ENCODE peak calls at places on chromosomes 16 and 17, in five cellular contexts. One of them, this sample, is unnamed.

GRCh38 chr16:889586-889985 is 81.2 kb downstream of the LMF1 start:
- DNase-seq in GM12891: no peak
- DNase-seq in adrenal gland: no peak
- DNase-seq in sigmoid colon: no peak
- DNase-seq in erythroblast: no peak
- DNase-seq in this sample: no peak

GRCh38 chr17:82563318-82563717 is 43.8 kb downstream of the FOXK2 start:
- DNase-seq in erythroblast: no peak
- DNase-seq in sigmoid colon: no peak
- DNase-seq in adrenal gland: no peak
- DNase-seq in GM12891: no peak
- DNase-seq in this sample: no peak

GRCh38 chr16:89363621-89364393 is 126.6 kb downstream of the ANKRD11 start:
- DNase-seq in GM12891: no peak
- DNase-seq in erythroblast: peak
- DNase-seq in sigmoid colon: no peak
- DNase-seq in adrenal gland: peak
- DNase-seq in this sample: peak

GRCh38 chr17:50681260-50682200 is 26.2 kb downstream of the ANKRD40 start:
- DNase-seq in erythroblast: peak
- DNase-seq in GM12891: no peak
- DNase-seq in adrenal gland: peak
- DNase-seq in sigmoid colon: peak
- DNase-seq in this sample: no peak

GRCh38 chr16:3857189-3858013 is 23.1 kb downstream of the CREBBP start:
- DNase-seq in GM12891: no peak
- DNase-seq in adrenal gland: peak
- DNase-seq in erythroblast: no peak
- DNase-seq in sigmoid colon: peak
- DNase-seq in this sample: peak

GRCh38 chr17:61593404-61593803 is 2.4 kb upstream of the NACA2 start:
- DNase-seq in adrenal gland: no peak
- DNase-seq in GM12891: no peak
- DNase-seq in erythroblast: no peak
- DNase-seq in sigmoid colon: no peak
- DNase-seq in this sample: no peak

GRCh38 chr16:11916524-11917285 is 949 bp upstream of the GSPT1 start:
- DNase-seq in erythroblast: peak
- DNase-seq in sigmoid colon: no peak
- DNase-seq in adrenal gland: peak
- DNase-seq in GM12891: no peak
- DNase-seq in this sample: no peak

GRCh38 chr16:10787304-10787703 is 31.3 kb downstream of the TVP23A start:
- DNase-seq in adrenal gland: no peak
- DNase-seq in erythroblast: no peak
- DNase-seq in GM12891: no peak
- DNase-seq in sigmoid colon: no peak
- DNase-seq in this sample: no peak

GRCh38 chr16:67666032-67666537 is 465 bp downstream of the ENKD1 start:
- DNase-seq in adrenal gland: peak
- DNase-seq in erythroblast: peak
- DNase-seq in GM12891: no peak
- DNase-seq in sigmoid colon: peak
- DNase-seq in this sample: no peak

GRCh38 chr16:88423448-88423850 is 29.6 kb upstream of the ZFPM1 start:
- DNase-seq in erythroblast: no peak
- DNase-seq in adrenal gland: no peak
- DNase-seq in sigmoid colon: no peak
- DNase-seq in GM12891: no peak
- DNase-seq in this sample: no peak

GRCh38 chr16:561957-562938 is 2.1 kb downstream of the PRR35 start:
- DNase-seq in GM12891: no peak
- DNase-seq in erythroblast: no peak
- DNase-seq in sigmoid colon: no peak
- DNase-seq in adrenal gland: no peak
- DNase-seq in this sample: no peak

GRCh38 chr16:595094-595528 is 5.2 kb downstream of the RAB40C start:
- DNase-seq in GM12891: no peak
- DNase-seq in adrenal gland: no peak
- DNase-seq in erythroblast: no peak
- DNase-seq in sigmoid colon: peak
- DNase-seq in this sample: no peak

DNA sequence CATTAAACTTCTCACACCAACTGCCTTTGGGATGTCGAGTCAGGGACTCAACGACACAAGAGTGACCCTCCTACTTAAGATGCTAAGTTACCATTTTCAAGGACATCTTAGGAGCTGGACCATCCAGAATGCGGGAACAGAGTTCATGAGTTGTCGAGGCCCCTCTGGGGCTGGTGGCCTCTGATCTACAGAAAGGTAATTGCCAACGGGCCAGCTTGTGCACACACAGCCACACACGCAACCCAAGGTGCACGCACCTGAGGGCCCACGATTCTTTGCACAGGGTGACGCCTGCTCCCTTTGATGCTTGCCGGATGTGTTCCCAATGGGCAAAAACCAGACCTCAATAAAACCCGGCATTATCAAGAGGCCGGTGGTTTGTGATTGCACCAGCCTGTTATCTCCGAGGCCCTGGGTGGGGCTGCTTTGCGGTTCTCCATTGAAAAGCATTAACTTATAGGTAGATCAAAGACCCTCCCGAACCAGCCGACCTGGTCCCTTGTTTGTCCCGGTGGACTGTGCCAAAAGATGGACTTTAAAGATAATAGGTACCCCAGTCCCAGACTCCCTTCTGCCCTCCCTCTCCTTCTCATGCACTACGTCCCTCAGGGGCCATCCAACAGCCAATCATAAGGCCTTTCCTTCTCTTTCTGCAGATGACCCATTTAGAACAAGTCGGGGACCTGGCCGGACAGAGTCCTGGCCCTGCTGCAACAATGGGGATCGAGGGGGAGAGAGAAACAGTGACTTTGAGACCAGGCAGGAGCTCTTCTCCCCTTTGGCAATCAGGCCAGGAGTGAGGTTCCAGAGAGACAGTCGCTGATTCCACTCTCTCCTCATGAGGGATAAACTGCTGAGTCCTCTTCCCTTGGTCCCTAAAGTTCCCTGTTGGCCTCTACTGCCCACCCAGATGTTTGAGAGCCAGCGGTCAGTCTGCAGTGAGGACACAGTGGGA is 292.5 kb downstream of the SOX9 start:
- DNase-seq in sigmoid colon: no peak
- DNase-seq in adrenal gland: no peak
- DNase-seq in GM12891: no peak
- DNase-seq in erythroblast: no peak
- DNase-seq in this sample: no peak
- TF ChIP-seq POLR2A in sigmoid colon: no peak
- TF ChIP-seq POLR2A in adrenal gland: no peak
- TF ChIP-seq POLR2A in GM12891: no peak
- TF ChIP-seq POLR2A in erythroblast: no peak
- TF ChIP-seq POLR2A in this sample: no peak

GRCh38 chr17:43674394-43674793 is 12.7 kb upstream of the MEOX1 start:
- DNase-seq in adrenal gland: no peak
- DNase-seq in sigmoid colon: no peak
- DNase-seq in erythroblast: no peak
- DNase-seq in GM12891: no peak
- DNase-seq in this sample: no peak

GRCh38 chr17:43671075-43671692 is 9.5 kb upstream of the MEOX1 start:
- DNase-seq in adrenal gland: no peak
- DNase-seq in sigmoid colon: no peak
- DNase-seq in erythroblast: no peak
- DNase-seq in GM12891: no peak
- DNase-seq in this sample: no peak

GRCh38 chr17:43676471-43676870 is 14.7 kb upstream of the MEOX1 start:
- DNase-seq in sigmoid colon: no peak
- DNase-seq in adrenal gland: no peak
- DNase-seq in GM12891: no peak
- DNase-seq in erythroblast: no peak
- DNase-seq in this sample: no peak

GRCh38 chr17:43671755-43672502 is 10.2 kb upstream of the MEOX1 start:
- DNase-seq in sigmoid colon: no peak
- DNase-seq in GM12891: no peak
- DNase-seq in adrenal gland: no peak
- DNase-seq in erythroblast: no peak
- DNase-seq in this sample: no peak

DNA sequence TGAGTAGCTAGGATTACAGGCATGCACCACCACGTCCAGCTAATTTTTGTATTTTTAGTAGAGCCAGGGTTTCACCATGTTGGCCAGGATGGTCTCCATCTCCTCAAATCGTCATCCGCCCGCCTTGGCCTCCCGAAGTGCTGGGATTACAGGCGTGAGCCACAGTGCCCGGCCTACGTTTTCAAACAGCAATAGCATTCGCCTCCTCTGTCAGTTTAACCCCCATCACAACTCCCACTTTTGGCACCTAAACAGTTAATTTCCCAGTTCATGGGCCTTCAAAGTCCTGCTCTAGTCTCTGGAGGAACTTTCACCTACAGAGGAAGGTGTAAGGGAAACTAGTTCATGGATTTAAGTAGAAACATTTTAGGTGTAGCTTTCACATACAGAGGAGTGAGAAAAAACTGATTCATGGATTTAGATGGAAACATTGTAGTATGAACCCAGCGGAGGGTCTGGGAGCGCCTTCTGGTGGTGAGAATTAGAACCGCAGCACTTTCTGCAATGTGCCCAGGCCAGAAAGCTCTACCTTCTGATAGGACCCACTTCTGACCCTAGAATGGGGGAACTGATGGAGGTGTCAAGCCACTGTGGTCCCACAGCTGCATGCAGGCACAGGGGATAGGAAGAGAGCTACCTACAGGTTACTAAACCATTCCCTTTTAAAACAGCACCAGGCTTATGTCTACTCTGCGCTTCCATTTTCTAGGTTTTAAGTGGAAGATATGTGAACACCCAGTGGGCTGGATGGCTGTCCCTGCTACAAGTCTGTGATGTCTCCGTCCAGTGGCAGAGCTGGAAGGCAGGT is 12.0 kb upstream of the MEOX1 start:
- DNase-seq in erythroblast: peak
- DNase-seq in sigmoid colon: peak
- DNase-seq in adrenal gland: peak
- DNase-seq in GM12891: no peak
- DNase-seq in this sample: peak
- TF ChIP-seq POLR2A in erythroblast: no peak
- TF ChIP-seq POLR2A in sigmoid colon: no peak
- TF ChIP-seq POLR2A in adrenal gland: no peak
- TF ChIP-seq POLR2A in GM12891: no peak
- TF ChIP-seq POLR2A in this sample: no peak

GRCh38 chr16:27203429-27204231 is at the start of gene KDM8:
- DNase-seq in adrenal gland: peak
- DNase-seq in sigmoid colon: peak
- DNase-seq in erythroblast: peak
- DNase-seq in GM12891: peak
- DNase-seq in this sample: peak

GRCh38 chr16:27204232-27204915 is 1.0 kb downstream of the KDM8 start:
- DNase-seq in erythroblast: no peak
- DNase-seq in adrenal gland: no peak
- DNase-seq in GM12891: no peak
- DNase-seq in sigmoid colon: no peak
- DNase-seq in this sample: no peak

GRCh38 chr16:27202923-27203428 is 350 bp upstream of the KDM8 start:
- DNase-seq in erythroblast: peak
- DNase-seq in sigmoid colon: no peak
- DNase-seq in adrenal gland: no peak
- DNase-seq in GM12891: no peak
- DNase-seq in this sample: no peak

GRCh38 chr16:27208081-27208692 is 4.9 kb downstream of the KDM8 start:
- DNase-seq in sigmoid colon: no peak
- DNase-seq in adrenal gland: no peak
- DNase-seq in GM12891: no peak
- DNase-seq in erythroblast: no peak
- DNase-seq in this sample: no peak

DNA sequence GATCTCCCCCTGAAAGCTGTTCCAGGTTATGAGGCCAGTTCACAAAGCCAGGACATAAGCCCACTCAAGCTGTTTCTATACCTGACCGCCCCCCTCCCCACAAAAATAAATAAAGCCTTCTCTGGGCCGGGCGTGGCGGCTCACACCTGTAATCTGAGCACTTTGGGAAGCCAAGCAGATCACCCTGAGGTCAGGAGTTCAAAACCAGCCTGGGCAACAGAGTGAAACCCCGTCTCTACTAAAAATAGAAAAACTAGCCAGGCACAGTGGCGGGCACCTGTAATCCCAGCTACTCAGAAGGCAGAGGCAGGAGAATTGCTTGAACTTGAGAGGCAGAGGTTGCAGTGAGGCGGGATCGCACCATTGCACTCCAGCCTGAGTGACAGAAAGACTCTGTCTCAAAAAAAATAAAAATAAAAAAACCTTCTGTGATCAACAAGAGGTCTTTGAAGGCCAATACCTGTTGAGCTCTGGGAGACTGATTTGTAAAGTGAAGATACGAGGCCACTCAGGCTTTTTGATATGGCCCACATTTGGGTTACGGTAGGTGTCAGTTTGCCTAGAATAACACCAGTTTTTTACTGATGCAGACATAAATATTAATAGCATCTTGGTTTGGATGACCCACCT is 2.2 kb downstream of the KDM8 start:
- DNase-seq in adrenal gland: no peak
- DNase-seq in erythroblast: no peak
- DNase-seq in sigmoid colon: no peak
- DNase-seq in GM12891: no peak
- DNase-seq in this sample: no peak
- TF ChIP-seq POLR2A in adrenal gland: no peak
- TF ChIP-seq POLR2A in erythroblast: no peak
- TF ChIP-seq POLR2A in sigmoid colon: no peak
- TF ChIP-seq POLR2A in GM12891: no peak
- TF ChIP-seq POLR2A in this sample: no peak

GRCh38 chr17:2393184-2393953 is 7.5 kb downstream of the MNT start:
- DNase-seq in GM12891: peak
- DNase-seq in adrenal gland: peak
- DNase-seq in erythroblast: peak
- DNase-seq in sigmoid colon: peak
- DNase-seq in this sample: peak
- TF ChIP-seq POLR2A in GM12891: no peak
- TF ChIP-seq POLR2A in adrenal gland: peak
- TF ChIP-seq POLR2A in erythroblast: peak
- TF ChIP-seq POLR2A in sigmoid colon: peak
- TF ChIP-seq POLR2A in this sample: no peak

GRCh38 chr17:19413725-19414124 is 2.7 kb downstream of the RNF112 start:
- DNase-seq in GM12891: no peak
- DNase-seq in erythroblast: no peak
- DNase-seq in sigmoid colon: no peak
- DNase-seq in adrenal gland: no peak
- DNase-seq in this sample: no peak
- TF ChIP-seq POLR2A in GM12891: no peak
- TF ChIP-seq POLR2A in erythroblast: no peak
- TF ChIP-seq POLR2A in sigmoid colon: no peak
- TF ChIP-seq POLR2A in adrenal gland: no peak
- TF ChIP-seq POLR2A in this sample: no peak

This sample was measured in lower leg skin.